ENCODE peak calls at places on chromosomes 7 and 10, in ten cellular contexts. One of them, this sample, is unnamed.

GRCh38 chr7:70669859-70670258 is 462.1 kb upstream of the GALNT17 start:
- DNase-seq in AG09309: no peak
- DNase-seq in HS-27A: no peak
- DNase-seq in NCI-H510A treated with DMSO at 0.1 percent for 48 hours: no peak
- DNase-seq in A549: no peak
- DNase-seq in LoVo: no peak
- DNase-seq in ovary: no peak
- DNase-seq in HuH-7.5: no peak
- DNase-seq in mesothelial cell of epicardium: no peak
- DNase-seq in HTR-8/SVneo: no peak
- DNase-seq in this sample: no peak

GRCh38 chr10:17644485-17644964 is 574 bp downstream of the STAM start:
- DNase-seq in AG09309: no peak
- DNase-seq in HS-27A: no peak
- DNase-seq in NCI-H510A treated with DMSO at 0.1 percent for 48 hours: no peak
- DNase-seq in A549: no peak
- DNase-seq in LoVo: no peak
- DNase-seq in ovary: no peak
- DNase-seq in HuH-7.5: no peak
- DNase-seq in mesothelial cell of epicardium: no peak
- DNase-seq in HTR-8/SVneo: no peak
- DNase-seq in this sample: no peak

GRCh38 chr7:113199841-113200240 is 81.5 kb upstream of the SMIM30 start:
- DNase-seq in AG09309: peak; percentile 31
- DNase-seq in HS-27A: no peak
- DNase-seq in NCI-H510A treated with DMSO at 0.1 percent for 48 hours: no peak
- DNase-seq in A549: no peak
- DNase-seq in LoVo: no peak
- DNase-seq in ovary: no peak
- DNase-seq in HuH-7.5: no peak
- DNase-seq in mesothelial cell of epicardium: no peak
- DNase-seq in HTR-8/SVneo: no peak
- DNase-seq in this sample: no peak

GRCh38 chr10:73956476-73957338 is 41.2 kb upstream of the VCL start:
- DNase-seq in AG09309: no peak
- DNase-seq in HS-27A: no peak
- DNase-seq in NCI-H510A treated with DMSO at 0.1 percent for 48 hours: no peak
- DNase-seq in A549: no peak
- DNase-seq in LoVo: no peak
- DNase-seq in ovary: no peak
- DNase-seq in HuH-7.5: no peak
- DNase-seq in mesothelial cell of epicardium: no peak
- DNase-seq in HTR-8/SVneo: peak; percentile 45
- DNase-seq in this sample: peak; percentile 98

GRCh38 chr7:85018498-85018897 is 168.4 kb downstream of the SEMA3D start:
- DNase-seq in AG09309: no peak
- DNase-seq in HS-27A: no peak
- DNase-seq in NCI-H510A treated with DMSO at 0.1 percent for 48 hours: no peak
- DNase-seq in A549: no peak
- DNase-seq in LoVo: no peak
- DNase-seq in ovary: no peak
- DNase-seq in HuH-7.5: no peak
- DNase-seq in mesothelial cell of epicardium: no peak
- DNase-seq in HTR-8/SVneo: no peak
- DNase-seq in this sample: peak; percentile 55

GRCh38 chr7:44380179-44380830 is 54.9 kb upstream of the CAMK2B start:
- DNase-seq in AG09309: no peak
- DNase-seq in HS-27A: no peak
- DNase-seq in NCI-H510A treated with DMSO at 0.1 percent for 48 hours: no peak
- DNase-seq in A549: no peak
- DNase-seq in LoVo: no peak
- DNase-seq in ovary: no peak
- DNase-seq in HuH-7.5: no peak
- DNase-seq in mesothelial cell of epicardium: no peak
- DNase-seq in HTR-8/SVneo: no peak
- DNase-seq in this sample: no peak

GRCh38 chr7:8566016-8566415 is 132.6 kb downstream of the NXPH1 start:
- DNase-seq in AG09309: no peak
- DNase-seq in HS-27A: no peak
- DNase-seq in NCI-H510A treated with DMSO at 0.1 percent for 48 hours: no peak
- DNase-seq in A549: no peak
- DNase-seq in LoVo: no peak
- DNase-seq in ovary: no peak
- DNase-seq in HuH-7.5: no peak
- DNase-seq in mesothelial cell of epicardium: no peak
- DNase-seq in HTR-8/SVneo: no peak
- DNase-seq in this sample: no peak

GRCh38 chr7:36473454-36474282 is 84.0 kb downstream of the ANLN start:
- DNase-seq in AG09309: no peak
- DNase-seq in HS-27A: no peak
- DNase-seq in NCI-H510A treated with DMSO at 0.1 percent for 48 hours: peak; percentile 67
- DNase-seq in A549: peak; percentile 38
- DNase-seq in LoVo: peak; percentile 51
- DNase-seq in ovary: peak; percentile 38
- DNase-seq in HuH-7.5: peak; percentile 31
- DNase-seq in mesothelial cell of epicardium: peak; percentile 68
- DNase-seq in HTR-8/SVneo: no peak
- DNase-seq in this sample: peak; percentile 34

GRCh38 chr10:31708513-31708912 is 220.1 kb downstream of the ARHGAP12 start:
- DNase-seq in AG09309: no peak
- DNase-seq in HS-27A: no peak
- DNase-seq in NCI-H510A treated with DMSO at 0.1 percent for 48 hours: no peak
- DNase-seq in A549: no peak
- DNase-seq in LoVo: no peak
- DNase-seq in ovary: no peak
- DNase-seq in HuH-7.5: no peak
- DNase-seq in mesothelial cell of epicardium: no peak
- DNase-seq in HTR-8/SVneo: no peak
- DNase-seq in this sample: no peak

GRCh38 chr10:15642095-15642494 is 77.6 kb downstream of the ITGA8 start:
- DNase-seq in AG09309: no peak
- DNase-seq in HS-27A: no peak
- DNase-seq in NCI-H510A treated with DMSO at 0.1 percent for 48 hours: no peak
- DNase-seq in A549: no peak
- DNase-seq in LoVo: no peak
- DNase-seq in ovary: no peak
- DNase-seq in HuH-7.5: no peak
- DNase-seq in mesothelial cell of epicardium: no peak
- DNase-seq in HTR-8/SVneo: no peak
- DNase-seq in this sample: no peak